ENCODE peak calls at places on chromosomes 3 and 15, in nine cellular contexts. One of them, this sample, is unnamed.

GRCh38 chr3:182533394-182533793 is 259.9 kb upstream of the ATP11B start:
- DNase-seq in GM23338: no peak
- DNase-seq in CD8-positive, alpha-beta memory T cell: no peak
- DNase-seq in cardiac fibroblast: no peak
- DNase-seq in adipocyte: no peak
- DNase-seq in brain microvascular endothelial cell: no peak
- DNase-seq in right lobe of liver: no peak
- DNase-seq in CD8-positive, alpha-beta T cell: no peak
- DNase-seq in neural progenitor cell: no peak
- DNase-seq in this sample: no peak

GRCh38 chr3:149964296-149964695 is 6.4 kb downstream of the PFN2 start:
- DNase-seq in brain microvascular endothelial cell: no peak
- DNase-seq in cardiac fibroblast: peak; percentile 79
- DNase-seq in right lobe of liver: no peak
- DNase-seq in CD8-positive, alpha-beta memory T cell: no peak
- DNase-seq in GM23338: no peak
- DNase-seq in CD8-positive, alpha-beta T cell: no peak
- DNase-seq in adipocyte: peak; percentile 56
- DNase-seq in neural progenitor cell: no peak
- DNase-seq in this sample: peak; percentile 73

GRCh38 chr3:173920386-173920785 is 522.8 kb downstream of the NLGN1 start:
- DNase-seq in CD8-positive, alpha-beta T cell: no peak
- DNase-seq in brain microvascular endothelial cell: no peak
- DNase-seq in adipocyte: no peak
- DNase-seq in cardiac fibroblast: no peak
- DNase-seq in CD8-positive, alpha-beta memory T cell: no peak
- DNase-seq in GM23338: no peak
- DNase-seq in right lobe of liver: no peak
- DNase-seq in neural progenitor cell: no peak
- DNase-seq in this sample: no peak

GRCh38 chr3:197021231-197021630 is 8.4 kb downstream of the MELTF start:
- DNase-seq in GM23338: peak; percentile 63
- DNase-seq in cardiac fibroblast: no peak
- DNase-seq in CD8-positive, alpha-beta T cell: no peak
- DNase-seq in neural progenitor cell: no peak
- DNase-seq in brain microvascular endothelial cell: no peak
- DNase-seq in adipocyte: no peak
- DNase-seq in right lobe of liver: no peak
- DNase-seq in CD8-positive, alpha-beta memory T cell: peak; percentile 34
- DNase-seq in this sample: no peak

GRCh38 chr3:169362261-169362660 is 301.3 kb downstream of the MECOM start:
- DNase-seq in GM23338: no peak
- DNase-seq in neural progenitor cell: no peak
- DNase-seq in CD8-positive, alpha-beta memory T cell: no peak
- DNase-seq in right lobe of liver: no peak
- DNase-seq in brain microvascular endothelial cell: no peak
- DNase-seq in cardiac fibroblast: peak; percentile 46
- DNase-seq in CD8-positive, alpha-beta T cell: no peak
- DNase-seq in adipocyte: peak; percentile 24
- DNase-seq in this sample: peak; percentile 72

GRCh38 chr3:125120370-125121122 is 64.7 kb upstream of the HEG1 start:
- DNase-seq in right lobe of liver: no peak
- DNase-seq in adipocyte: no peak
- DNase-seq in CD8-positive, alpha-beta memory T cell: no peak
- DNase-seq in neural progenitor cell: peak; percentile 90
- DNase-seq in brain microvascular endothelial cell: no peak
- DNase-seq in CD8-positive, alpha-beta T cell: no peak
- DNase-seq in GM23338: peak; percentile 94
- DNase-seq in cardiac fibroblast: peak; percentile 56
- DNase-seq in this sample: no peak

GRCh38 chr3:148720873-148721272 is 23.2 kb downstream of the AGTR1 start:
- DNase-seq in neural progenitor cell: no peak
- DNase-seq in cardiac fibroblast: no peak
- DNase-seq in brain microvascular endothelial cell: no peak
- DNase-seq in CD8-positive, alpha-beta memory T cell: no peak
- DNase-seq in CD8-positive, alpha-beta T cell: no peak
- DNase-seq in GM23338: no peak
- DNase-seq in right lobe of liver: no peak
- DNase-seq in adipocyte: no peak
- DNase-seq in this sample: no peak

GRCh38 chr3:106438916-106439315 is 570.1 kb upstream of the CBLB start:
- DNase-seq in adipocyte: no peak
- DNase-seq in cardiac fibroblast: no peak
- DNase-seq in GM23338: no peak
- DNase-seq in CD8-positive, alpha-beta T cell: no peak
- DNase-seq in right lobe of liver: no peak
- DNase-seq in CD8-positive, alpha-beta memory T cell: no peak
- DNase-seq in brain microvascular endothelial cell: no peak
- DNase-seq in neural progenitor cell: no peak
- DNase-seq in this sample: no peak

GRCh38 chr3:187623285-187623814 is 46.8 kb downstream of the SST start:
- DNase-seq in right lobe of liver: no peak
- DNase-seq in GM23338: no peak
- DNase-seq in neural progenitor cell: no peak
- DNase-seq in adipocyte: no peak
- DNase-seq in brain microvascular endothelial cell: no peak
- DNase-seq in CD8-positive, alpha-beta memory T cell: no peak
- DNase-seq in cardiac fibroblast: no peak
- DNase-seq in CD8-positive, alpha-beta T cell: no peak
- DNase-seq in this sample: no peak

GRCh38 chr3:119294402-119294888 is 262 bp downstream of the ARHGAP31 start:
- DNase-seq in right lobe of liver: peak; percentile 64
- DNase-seq in adipocyte: peak; percentile 69
- DNase-seq in CD8-positive, alpha-beta memory T cell: peak; percentile 82
- DNase-seq in brain microvascular endothelial cell: no peak
- DNase-seq in cardiac fibroblast: no peak
- DNase-seq in GM23338: no peak
- DNase-seq in neural progenitor cell: peak; percentile 51
- DNase-seq in CD8-positive, alpha-beta T cell: peak; percentile 44
- DNase-seq in this sample: no peak

GRCh38 chr15:88504445-88504844 is 36.9 kb downstream of the MRPS11 start:
- DNase-seq in CD8-positive, alpha-beta memory T cell: no peak
- DNase-seq in CD8-positive, alpha-beta T cell: no peak
- DNase-seq in adipocyte: no peak
- DNase-seq in neural progenitor cell: no peak
- DNase-seq in brain microvascular endothelial cell: no peak
- DNase-seq in cardiac fibroblast: no peak
- DNase-seq in right lobe of liver: no peak
- DNase-seq in GM23338: peak; percentile 39
- DNase-seq in this sample: no peak

GRCh38 chr15:60000113-60000823 is 3.8 kb upstream of the FOXB1 start:
- DNase-seq in CD8-positive, alpha-beta T cell: no peak
- DNase-seq in CD8-positive, alpha-beta memory T cell: no peak
- DNase-seq in cardiac fibroblast: no peak
- DNase-seq in adipocyte: no peak
- DNase-seq in GM23338: peak; percentile 72
- DNase-seq in brain microvascular endothelial cell: no peak
- DNase-seq in neural progenitor cell: peak; percentile 80
- DNase-seq in right lobe of liver: no peak
- DNase-seq in this sample: no peak

GRCh38 chr3:50604628-50605588 is 6.7 kb downstream of the CISH start:
- DNase-seq in CD8-positive, alpha-beta T cell: no peak
- DNase-seq in CD8-positive, alpha-beta memory T cell: no peak
- DNase-seq in cardiac fibroblast: no peak
- DNase-seq in right lobe of liver: peak; percentile 93
- DNase-seq in adipocyte: no peak
- DNase-seq in neural progenitor cell: no peak
- DNase-seq in brain microvascular endothelial cell: no peak
- DNase-seq in GM23338: no peak
- DNase-seq in this sample: no peak

GRCh38 chr3:21174461-21174860 is 576.5 kb downstream of the ZNF385D start:
- DNase-seq in brain microvascular endothelial cell: no peak
- DNase-seq in GM23338: no peak
- DNase-seq in adipocyte: no peak
- DNase-seq in CD8-positive, alpha-beta memory T cell: no peak
- DNase-seq in cardiac fibroblast: peak; percentile 18
- DNase-seq in neural progenitor cell: no peak
- DNase-seq in CD8-positive, alpha-beta T cell: no peak
- DNase-seq in right lobe of liver: no peak
- DNase-seq in this sample: peak; percentile 84

GRCh38 chr3:134252766-134253165 is 2.1 kb upstream of the RYK start:
- DNase-seq in CD8-positive, alpha-beta T cell: no peak
- DNase-seq in GM23338: peak; percentile 68
- DNase-seq in right lobe of liver: no peak
- DNase-seq in brain microvascular endothelial cell: no peak
- DNase-seq in CD8-positive, alpha-beta memory T cell: no peak
- DNase-seq in cardiac fibroblast: no peak
- DNase-seq in adipocyte: no peak
- DNase-seq in neural progenitor cell: no peak
- DNase-seq in this sample: no peak

GRCh38 chr3:188979669-188980311 is 192.0 kb upstream of the TPRG1 start:
- DNase-seq in CD8-positive, alpha-beta memory T cell: no peak
- DNase-seq in neural progenitor cell: peak; percentile 25
- DNase-seq in brain microvascular endothelial cell: no peak
- DNase-seq in adipocyte: no peak
- DNase-seq in GM23338: peak; percentile 9
- DNase-seq in CD8-positive, alpha-beta T cell: no peak
- DNase-seq in cardiac fibroblast: no peak
- DNase-seq in right lobe of liver: no peak
- DNase-seq in this sample: no peak
- H3K4me3 ChIP-seq in CD8-positive, alpha-beta memory T cell: no peak overlapping the region
- H3K4me3 ChIP-seq in neural progenitor cell: no peak overlapping the region
- H3K4me3 ChIP-seq in brain microvascular endothelial cell: no peak overlapping the region
- H3K4me3 ChIP-seq in adipocyte: no peak overlapping the region
- H3K4me3 ChIP-seq in GM23338: no peak overlapping the region
- H3K4me3 ChIP-seq in CD8-positive, alpha-beta T cell: no peak overlapping the region
- H3K4me3 ChIP-seq in cardiac fibroblast: no peak overlapping the region
- H3K4me3 ChIP-seq in right lobe of liver: no peak overlapping the region
- H3K4me3 ChIP-seq in this sample: no peak overlapping the region

GRCh38 chr3:71060536-71060935 is 523.0 kb downstream of the FOXP1 start:
- DNase-seq in neural progenitor cell: no peak
- DNase-seq in right lobe of liver: no peak
- DNase-seq in GM23338: no peak
- DNase-seq in brain microvascular endothelial cell: no peak
- DNase-seq in CD8-positive, alpha-beta memory T cell: no peak
- DNase-seq in CD8-positive, alpha-beta T cell: no peak
- DNase-seq in cardiac fibroblast: no peak
- DNase-seq in adipocyte: no peak
- DNase-seq in this sample: no peak

GRCh38 chr3:71062037-71062919 is 521.2 kb downstream of the FOXP1 start:
- DNase-seq in right lobe of liver: no peak
- DNase-seq in GM23338: no peak
- DNase-seq in CD8-positive, alpha-beta memory T cell: no peak
- DNase-seq in cardiac fibroblast: peak; percentile 64
- DNase-seq in CD8-positive, alpha-beta T cell: no peak
- DNase-seq in neural progenitor cell: no peak
- DNase-seq in adipocyte: peak; percentile 81
- DNase-seq in brain microvascular endothelial cell: no peak
- DNase-seq in this sample: peak; percentile 71

GRCh38 chr3:71061581-71061980 is 521.9 kb downstream of the FOXP1 start:
- DNase-seq in adipocyte: no peak
- DNase-seq in cardiac fibroblast: no peak
- DNase-seq in brain microvascular endothelial cell: no peak
- DNase-seq in GM23338: no peak
- DNase-seq in neural progenitor cell: no peak
- DNase-seq in CD8-positive, alpha-beta T cell: no peak
- DNase-seq in CD8-positive, alpha-beta memory T cell: no peak
- DNase-seq in right lobe of liver: no peak
- DNase-seq in this sample: peak; percentile 30

GRCh38 chr3:71062920-71063767 is 520.4 kb downstream of the FOXP1 start:
- DNase-seq in CD8-positive, alpha-beta T cell: no peak
- DNase-seq in neural progenitor cell: no peak
- DNase-seq in GM23338: no peak
- DNase-seq in right lobe of liver: no peak
- DNase-seq in cardiac fibroblast: no peak
- DNase-seq in adipocyte: peak; percentile 55
- DNase-seq in brain microvascular endothelial cell: peak; percentile 28
- DNase-seq in CD8-positive, alpha-beta memory T cell: no peak
- DNase-seq in this sample: peak; percentile 63

DNA sequence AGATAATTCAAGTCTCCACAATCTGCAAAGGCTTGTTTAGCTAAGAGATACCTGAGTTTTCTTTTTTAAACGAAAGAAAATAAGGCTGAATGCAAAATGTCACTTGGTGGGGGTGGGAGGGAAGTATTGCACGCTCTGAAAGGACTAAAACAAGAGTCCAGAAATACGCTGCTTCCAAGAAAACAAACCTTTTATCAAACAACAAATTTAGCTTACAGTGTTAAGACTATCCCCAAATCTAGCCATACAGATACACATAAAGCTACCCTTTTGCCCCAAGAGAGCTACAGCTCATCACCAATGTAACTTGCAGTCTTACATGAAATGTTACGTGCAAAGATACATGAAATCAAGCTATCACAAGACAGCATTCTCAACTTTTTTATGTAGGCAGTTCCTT is 522.5 kb downstream of the FOXP1 start:
- DNase-seq in GM23338: no peak
- DNase-seq in CD8-positive, alpha-beta memory T cell: no peak
- DNase-seq in cardiac fibroblast: no peak
- DNase-seq in CD8-positive, alpha-beta T cell: no peak
- DNase-seq in brain microvascular endothelial cell: no peak
- DNase-seq in adipocyte: no peak
- DNase-seq in right lobe of liver: no peak
- DNase-seq in neural progenitor cell: no peak
- DNase-seq in this sample: peak; percentile 30
- H3K4me3 ChIP-seq in GM23338: no peak overlapping the region
- H3K4me3 ChIP-seq in CD8-positive, alpha-beta memory T cell: peak overlapping the region; percentile 35
- H3K4me3 ChIP-seq in cardiac fibroblast: no peak overlapping the region
- H3K4me3 ChIP-seq in CD8-positive, alpha-beta T cell: peak overlapping the region; percentile 10
- H3K4me3 ChIP-seq in brain microvascular endothelial cell: no peak overlapping the region
- H3K4me3 ChIP-seq in adipocyte: peak overlapping the region; percentile 18
- H3K4me3 ChIP-seq in right lobe of liver: no peak overlapping the region
- H3K4me3 ChIP-seq in neural progenitor cell: no peak overlapping the region
- H3K4me3 ChIP-seq in this sample: peak overlapping the region; percentile 34

DNA sequence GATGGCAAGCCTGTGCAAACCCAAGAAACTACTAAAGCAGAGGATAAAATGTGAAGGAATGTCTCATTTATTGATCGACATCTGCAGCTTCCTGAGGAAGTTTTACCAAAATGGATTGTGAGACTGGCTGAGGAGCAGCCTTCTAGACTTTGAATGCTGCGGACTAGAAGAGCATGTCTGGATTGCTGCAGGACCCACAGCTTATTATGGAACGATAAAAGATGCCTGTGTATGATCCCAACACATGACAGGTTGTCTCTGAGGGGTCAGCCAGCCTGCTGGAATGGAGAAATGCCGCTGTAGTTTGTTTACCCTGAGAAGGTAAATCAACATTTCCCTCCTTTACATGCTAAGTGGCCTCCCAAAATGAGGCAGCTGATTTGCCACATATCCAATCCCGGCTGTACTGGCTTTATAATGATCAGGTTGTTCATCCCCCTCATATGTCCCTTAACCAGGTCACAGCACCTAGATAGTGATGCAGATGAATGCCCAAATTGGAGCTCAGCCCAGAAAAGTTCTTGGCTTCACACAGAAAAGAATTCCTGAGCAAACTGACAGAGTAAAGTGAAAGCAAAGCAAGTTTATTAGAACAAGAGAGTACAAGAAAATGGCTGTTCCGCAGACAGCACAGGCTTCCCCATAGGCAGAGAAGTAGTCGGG is 63.9 kb downstream of the IL12A start:
- DNase-seq in CD8-positive, alpha-beta memory T cell: no peak
- DNase-seq in adipocyte: peak; percentile 41
- DNase-seq in GM23338: no peak
- DNase-seq in cardiac fibroblast: peak; percentile 58
- DNase-seq in neural progenitor cell: no peak
- DNase-seq in right lobe of liver: peak; percentile 73
- DNase-seq in brain microvascular endothelial cell: no peak
- DNase-seq in CD8-positive, alpha-beta T cell: no peak
- DNase-seq in this sample: peak; percentile 61
- H3K4me3 ChIP-seq in CD8-positive, alpha-beta memory T cell: no peak overlapping the region
- H3K4me3 ChIP-seq in adipocyte: no peak overlapping the region
- H3K4me3 ChIP-seq in GM23338: no peak overlapping the region
- H3K4me3 ChIP-seq in cardiac fibroblast: no peak overlapping the region
- H3K4me3 ChIP-seq in neural progenitor cell: no peak overlapping the region
- H3K4me3 ChIP-seq in right lobe of liver: peak overlapping the region; percentile 45
- H3K4me3 ChIP-seq in brain microvascular endothelial cell: no peak overlapping the region
- H3K4me3 ChIP-seq in CD8-positive, alpha-beta T cell: no peak overlapping the region
- H3K4me3 ChIP-seq in this sample: no peak overlapping the region

GRCh38 chr3:55484741-55485207 is 2.3 kb downstream of the WNT5A start:
- DNase-seq in CD8-positive, alpha-beta T cell: no peak
- DNase-seq in CD8-positive, alpha-beta memory T cell: no peak
- DNase-seq in brain microvascular endothelial cell: no peak
- DNase-seq in neural progenitor cell: no peak
- DNase-seq in GM23338: peak; percentile 48
- DNase-seq in adipocyte: no peak
- DNase-seq in cardiac fibroblast: no peak
- DNase-seq in right lobe of liver: no peak
- DNase-seq in this sample: no peak
- H3K4me3 ChIP-seq in CD8-positive, alpha-beta T cell: no peak overlapping the region
- H3K4me3 ChIP-seq in CD8-positive, alpha-beta memory T cell: no peak overlapping the region
- H3K4me3 ChIP-seq in brain microvascular endothelial cell: peak overlapping the region; percentile 90
- H3K4me3 ChIP-seq in neural progenitor cell: peak overlapping the region; percentile 74
- H3K4me3 ChIP-seq in GM23338: peak overlapping the region; percentile 93
- H3K4me3 ChIP-seq in adipocyte: peak overlapping the region; percentile 93
- H3K4me3 ChIP-seq in cardiac fibroblast: peak overlapping the region; percentile 90
- H3K4me3 ChIP-seq in right lobe of liver: peak overlapping the region; percentile 85
- H3K4me3 ChIP-seq in this sample: peak overlapping the region; percentile 69

This sample was measured in fibroblast of the aortic adventitia.